ENCODE peak calls at places on chromosomes 3 and 15, in four cellular contexts. One of them, this sample, is unnamed. For H3K36me3 and H3K4me1, the result is how much of the 10 kb centered on the place peaks cover.

GRCh38 chr3:119809249-119810017 is 27.5 kb downstream of the NR1I2 start:
- DNase-seq in breast epithelium: no peak
- DNase-seq in left lung: no peak
- DNase-seq in transverse colon: no peak
- DNase-seq in this sample: no peak

GRCh38 chr3:174168538-174169254 is 690.4 kb upstream of the NAALADL2 start:
- DNase-seq in breast epithelium: no peak
- DNase-seq in left lung: no peak
- DNase-seq in transverse colon: no peak
- DNase-seq in this sample: no peak

GRCh38 chr15:91589360-91589759 is 264.1 kb upstream of the SLCO3A1 start:
- DNase-seq in breast epithelium: no peak
- DNase-seq in left lung: no peak
- DNase-seq in transverse colon: no peak
- DNase-seq in this sample: no peak

GRCh38 chr3:38354588-38355344 is 8.2 kb downstream of the XYLB start:
- DNase-seq in breast epithelium: no peak
- DNase-seq in left lung: no peak
- DNase-seq in transverse colon: peak
- DNase-seq in this sample: no peak

GRCh38 chr3:149621218-149622005 is 36.4 kb downstream of the WWTR1 start:
- DNase-seq in breast epithelium: no peak
- DNase-seq in left lung: no peak
- DNase-seq in transverse colon: no peak
- DNase-seq in this sample: no peak

GRCh38 chr3:58839187-58839586 is 172.6 kb upstream of the FAM3D start:
- DNase-seq in breast epithelium: no peak
- DNase-seq in left lung: no peak
- DNase-seq in transverse colon: no peak
- DNase-seq in this sample: no peak

GRCh38 chr3:75180945-75181298 is 483.2 kb upstream of the FRG2C start:
- DNase-seq in breast epithelium: no peak
- DNase-seq in left lung: no peak
- DNase-seq in transverse colon: no peak
- DNase-seq in this sample: no peak

GRCh38 chr15:101045835-101046691 is 126.9 kb downstream of the LRRK1 start:
- DNase-seq in breast epithelium: no peak
- DNase-seq in left lung: no peak
- DNase-seq in transverse colon: peak
- DNase-seq in this sample: peak

GRCh38 chr15:43153269-43153668 is 19.9 kb downstream of the TMEM62 start:
- DNase-seq in breast epithelium: no peak
- DNase-seq in left lung: no peak
- DNase-seq in transverse colon: no peak
- DNase-seq in this sample: no peak

GRCh38 chr3:53880396-53881345 is 1.3 kb downstream of the ACTR8 start:
- DNase-seq in breast epithelium: no peak
- DNase-seq in left lung: no peak
- DNase-seq in transverse colon: no peak
- DNase-seq in this sample: no peak

GRCh38 chr15:50051811-50052419 is 67.1 kb downstream of the ATP8B4 start:
- DNase-seq in breast epithelium: peak
- DNase-seq in left lung: no peak
- DNase-seq in transverse colon: peak
- DNase-seq in this sample: no peak

GRCh38 chr15:31476866-31477265 is 150.2 kb downstream of the KLF13 start:
- DNase-seq in breast epithelium: no peak
- DNase-seq in left lung: no peak
- DNase-seq in transverse colon: peak
- DNase-seq in this sample: no peak

GRCh38 chr3:29440321-29441019 is 159.6 kb downstream of the RBMS3 start:
- DNase-seq in breast epithelium: no peak
- DNase-seq in left lung: no peak
- DNase-seq in transverse colon: no peak
- DNase-seq in this sample: no peak

DNA sequence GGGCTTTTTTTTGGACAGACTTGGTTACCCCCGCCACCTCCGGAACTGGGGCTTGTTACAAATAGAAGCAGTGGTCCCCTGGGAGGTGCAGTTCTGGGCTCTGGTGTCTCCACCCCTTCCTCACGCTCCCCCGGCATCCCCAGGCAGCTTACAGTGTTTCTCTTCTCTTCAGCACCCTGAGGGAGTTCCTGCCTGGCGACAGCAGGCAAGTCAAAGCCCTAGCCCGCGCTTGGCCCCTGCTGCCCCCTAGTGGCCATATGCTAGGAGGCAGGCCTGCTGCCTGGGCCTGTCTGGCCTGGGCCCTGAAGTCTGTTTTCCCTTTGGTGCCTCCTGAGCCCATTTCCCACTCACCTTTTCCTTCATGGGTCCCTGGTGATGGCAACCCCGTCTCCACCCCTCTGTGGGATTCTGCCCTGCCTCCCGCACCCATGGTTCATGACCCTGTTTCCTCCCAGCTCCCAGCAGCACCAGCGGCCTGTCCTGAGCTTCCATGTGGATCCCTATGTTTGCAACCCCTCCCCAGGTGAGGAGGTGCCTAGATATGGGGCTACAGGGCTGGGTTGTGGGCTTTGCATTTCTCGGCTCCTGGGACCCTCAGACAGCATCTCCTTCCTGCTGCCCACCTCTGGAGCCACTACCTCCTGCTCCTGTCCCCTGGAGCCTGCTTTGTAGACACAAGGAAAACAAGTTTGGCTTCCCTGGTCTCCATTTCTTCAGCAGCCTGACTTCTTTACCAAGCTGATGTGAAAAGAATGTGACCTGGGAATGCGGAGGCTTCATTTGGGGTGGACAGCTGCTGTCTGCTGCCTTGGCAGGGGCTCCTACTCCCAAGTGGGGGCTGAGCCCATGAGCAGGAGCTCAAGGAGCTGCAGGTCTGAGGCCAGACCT is 2.2 kb downstream of the SNX22 start:
- DNase-seq in breast epithelium: peak
- DNase-seq in left lung: peak
- DNase-seq in transverse colon: peak
- DNase-seq in this sample: peak
- H3K36me3 ChIP-seq in breast epithelium: under half
- H3K36me3 ChIP-seq in left lung: under half
- H3K36me3 ChIP-seq in transverse colon: under half
- H3K36me3 ChIP-seq in this sample: under half

GRCh38 chr15:52733078-52733477 is 53.9 kb upstream of the ATOSA start:
- DNase-seq in breast epithelium: no peak
- DNase-seq in left lung: no peak
- DNase-seq in transverse colon: no peak
- DNase-seq in this sample: no peak
- H3K4me1 ChIP-seq in breast epithelium: under half
- H3K4me1 ChIP-seq in left lung: under half
- H3K4me1 ChIP-seq in transverse colon: under half
- H3K4me1 ChIP-seq in this sample: under half

DNA sequence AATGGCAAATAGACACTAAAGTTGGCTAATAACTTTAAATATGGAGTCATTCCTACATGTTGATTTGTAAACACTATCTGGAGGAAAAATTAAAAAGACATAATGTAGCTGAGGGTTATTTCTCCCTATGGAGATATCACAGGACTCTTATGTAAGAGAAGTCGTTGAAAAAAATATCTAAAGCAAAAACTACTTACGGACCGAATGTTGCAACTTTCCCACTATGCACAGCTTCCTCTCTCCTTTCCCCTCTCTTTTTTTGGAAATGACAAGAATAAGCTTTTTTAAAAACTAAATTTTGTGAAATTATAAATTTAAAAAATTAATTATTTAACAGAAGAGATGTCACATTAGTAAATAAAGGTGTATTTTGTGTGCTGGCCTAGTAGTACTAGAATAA is 20.8 kb upstream of the PPARG start:
- DNase-seq in breast epithelium: no peak
- DNase-seq in left lung: no peak
- DNase-seq in transverse colon: no peak
- DNase-seq in this sample: no peak
- H3K27ac ChIP-seq in breast epithelium: no peak
- H3K27ac ChIP-seq in left lung: no peak
- H3K27ac ChIP-seq in transverse colon: no peak
- H3K27ac ChIP-seq in this sample: no peak

GRCh38 chr3:170296703-170297102 is 60.8 kb upstream of the SKIL start:
- DNase-seq in breast epithelium: no peak
- DNase-seq in left lung: no peak
- DNase-seq in transverse colon: no peak
- DNase-seq in this sample: no peak

GRCh38 chr3:170301404-170301803 is 56.1 kb upstream of the SKIL start:
- DNase-seq in breast epithelium: no peak
- DNase-seq in left lung: no peak
- DNase-seq in transverse colon: no peak
- DNase-seq in this sample: no peak

GRCh38 chr3:170290194-170290593 is 67.3 kb upstream of the SKIL start:
- DNase-seq in breast epithelium: no peak
- DNase-seq in left lung: no peak
- DNase-seq in transverse colon: no peak
- DNase-seq in this sample: no peak

GRCh38 chr3:170295586-170295985 is 61.9 kb upstream of the SKIL start:
- DNase-seq in breast epithelium: no peak
- DNase-seq in left lung: no peak
- DNase-seq in transverse colon: no peak
- DNase-seq in this sample: no peak
- H3K36me3 ChIP-seq in breast epithelium: under half
- H3K36me3 ChIP-seq in left lung: under half
- H3K36me3 ChIP-seq in transverse colon: under half
- H3K36me3 ChIP-seq in this sample: under half

GRCh38 chr3:10268116-10268515 is 19.9 kb downstream of the TATDN2 start:
- DNase-seq in breast epithelium: no peak
- DNase-seq in left lung: no peak
- DNase-seq in transverse colon: no peak
- DNase-seq in this sample: no peak
- H3K4me1 ChIP-seq in breast epithelium: under half
- H3K4me1 ChIP-seq in left lung: under half
- H3K4me1 ChIP-seq in transverse colon: under half
- H3K4me1 ChIP-seq in this sample: under half

GRCh38 chr15:64333516-64333915 is 22.5 kb downstream of the CSNK1G1 start:
- DNase-seq in breast epithelium: no peak
- DNase-seq in left lung: no peak
- DNase-seq in transverse colon: no peak
- DNase-seq in this sample: no peak
- H3K27ac ChIP-seq in breast epithelium: no peak
- H3K27ac ChIP-seq in left lung: no peak
- H3K27ac ChIP-seq in transverse colon: no peak
- H3K27ac ChIP-seq in this sample: no peak

DNA sequence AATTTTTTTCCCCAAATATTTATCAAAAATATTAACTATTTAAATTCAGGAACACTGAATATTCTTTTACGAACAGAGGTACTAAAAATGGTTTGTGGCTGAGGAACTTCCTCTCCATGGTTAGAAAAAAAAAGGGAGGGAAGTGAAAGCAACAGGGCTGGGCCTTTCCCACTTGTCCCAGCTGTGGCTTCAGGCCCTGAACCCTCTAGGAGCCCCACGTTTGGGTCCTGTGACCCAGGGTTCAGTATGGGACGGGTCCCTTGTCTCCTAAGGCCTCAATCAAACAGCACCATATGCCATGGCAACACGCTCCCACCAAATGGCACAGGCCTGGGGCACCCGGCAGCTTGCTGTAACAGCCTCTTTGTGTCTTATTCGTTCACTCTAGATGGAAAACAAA is 32.4 kb downstream of the POC1A start:
- DNase-seq in breast epithelium: no peak
- DNase-seq in left lung: no peak
- DNase-seq in transverse colon: no peak
- DNase-seq in this sample: no peak
- H3K36me3 ChIP-seq in breast epithelium: under half
- H3K36me3 ChIP-seq in left lung: under half
- H3K36me3 ChIP-seq in transverse colon: under half
- H3K36me3 ChIP-seq in this sample: under half